ENCODE peak calls at places on chromosomes 13 and 19, in six cellular contexts. O is GM23338, C is vagina, D is stomach, M is breast epithelium, R is prostate gland. Z is an unnamed sample. For H3K4me1, the result is how much of the 10 kb centered on the place peaks cover.

GRCh38 chr19:34475026-34475974 is 6.3 kb upstream of the WTIP start:
- DNase-seq in O (no peak), C (no peak), D (no peak), M (no peak), R (no peak), Z (no peak)

GRCh38 chr13:113750554-113751399 is 8.2 kb upstream of the TMEM255B start:
- DNase-seq in O (no peak), C (no peak), D (no peak), M (no peak), R (no peak), Z (no peak)

GRCh38 chr13:32019612-32020233 is 11.9 kb upstream of the FRY start:
- DNase-seq in O (peak), C (no peak), D (no peak), M (no peak), R (peak), Z (no peak)

GRCh38 chr13:63025741-63026140 is 1610.1 kb upstream of the PCDH20 start:
- DNase-seq in O (no peak), C (no peak), D (no peak), M (no peak), R (no peak), Z (no peak)

GRCh38 chr19:51352783-51353360 is 10.9 kb upstream of the VSIG10L start:
- DNase-seq in O (no peak), C (no peak), D (no peak), M (no peak), R (no peak), Z (no peak)

GRCh38 chr19:15249912-15250634 is 17.8 kb upstream of the EPHX3 start:
- DNase-seq in O (no peak), C (no peak), D (no peak), M (no peak), R (no peak), Z (no peak)

GRCh38 chr13:103839460-103839859 is 773.2 kb upstream of the SLC10A2 start:
- DNase-seq in O (no peak), C (no peak), D (no peak), M (no peak), R (no peak), Z (no peak)

GRCh38 chr19:1856345-1856697 is 7.1 kb downstream of the KLF16 start:
- DNase-seq in O (no peak), C (no peak), D (no peak), M (no peak), R (no peak), Z (no peak)

GRCh38 chr13:112056284-112056727 is 10.6 kb upstream of the SOX1 start:
- DNase-seq in O (peak), C (no peak), D (no peak), M (no peak), R (no peak), Z (peak)

GRCh38 chr19:17889609-17890214 is 18.0 kb downstream of the SLC5A5 start:
- DNase-seq in O (peak), C (no peak), D (no peak), M (no peak), R (no peak), Z (no peak)

GRCh38 chr13:42762251-42762650 is 19.1 kb upstream of the FAM216B start:
- DNase-seq in O (no peak), C (no peak), D (no peak), M (no peak), R (no peak), Z (no peak)

GRCh38 chr19:47229674-47230121 is 1.3 kb downstream of the BBC3 start:
- DNase-seq in O (no peak), C (no peak), D (no peak), M (no peak), R (no peak), Z (no peak)
- H3K4me1 ChIP-seq in O (under half), C (half or more), D (half or more), M (under half), R (under half), Z (half or more)

GRCh38 chr19:4909172-4909896 is at the start of gene UHRF1:
- DNase-seq in O (peak), C (no peak), D (no peak), M (no peak), R (no peak), Z (no peak)
- TF ChIP-seq POLR2AphosphoS5 in O (peak), C (no peak), D (no peak), M (no peak), R (no peak), Z (no peak)

DNA sequence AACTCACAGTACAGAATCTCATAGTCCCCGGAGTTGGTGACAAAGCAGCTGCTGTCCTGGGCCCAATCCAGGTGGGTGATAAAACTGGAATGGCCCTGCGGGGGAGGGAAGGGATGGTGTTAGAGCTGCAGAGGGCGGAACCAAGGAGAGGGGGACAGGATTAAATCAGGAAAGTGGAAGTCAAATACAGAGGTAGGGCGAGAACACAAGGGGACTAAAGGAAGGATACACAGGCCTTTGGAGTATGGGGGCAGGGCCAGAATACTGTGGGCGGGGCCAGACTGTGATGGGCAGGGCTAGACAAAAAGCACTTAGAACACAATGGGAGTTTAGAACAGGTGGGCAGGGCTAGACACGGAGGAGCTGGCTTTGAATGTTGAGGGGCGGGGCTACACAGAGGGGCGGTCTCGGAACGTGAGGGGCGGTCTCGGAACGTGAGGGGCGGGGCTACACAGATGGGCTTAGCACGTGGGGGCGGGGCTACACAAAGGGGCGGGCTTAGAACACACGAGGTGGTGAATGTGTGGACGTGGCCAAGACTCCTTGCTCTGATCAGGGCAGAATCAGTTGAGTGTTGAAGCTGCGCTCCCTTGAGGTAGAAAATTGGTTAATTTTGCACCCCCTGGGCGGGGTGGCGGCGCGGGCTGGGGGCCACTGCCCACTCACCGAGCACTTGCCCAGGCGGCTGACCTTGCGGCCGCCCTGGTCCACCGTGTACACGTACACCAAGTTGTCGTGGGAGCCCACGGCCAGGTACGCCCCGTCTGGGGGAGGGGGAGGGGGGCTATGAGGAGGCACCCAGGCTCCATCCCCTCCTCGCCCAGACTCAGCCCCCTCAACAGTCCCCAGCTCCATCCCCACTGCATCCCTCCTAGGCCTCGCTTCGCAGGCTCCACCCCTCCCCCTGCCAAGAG is 14.0 kb upstream of the GPR4 start:
- DNase-seq in O (peak), C (no peak), D (peak), M (peak), R (peak), Z (peak)
- H3K4me3 ChIP-seq in O (peak), C (no peak), D (no peak), M (no peak), R (no peak), Z (no peak)

GRCh38 chr19:53634768-53635167 is 3.0 kb downstream of the DPRX start:
- DNase-seq in O (no peak), C (no peak), D (no peak), M (no peak), R (no peak), Z (no peak)
- H3K4me1 ChIP-seq in O (under half), C (under half), D (under half), M (under half), R (under half), Z (under half)

Z was measured in spleen.